ENCODE peak calls at places on chromosomes 7 and 10, in nine cellular contexts. One of them, this sample, is unnamed.

GRCh38 chr10:72682626-72683025 is 9.3 kb upstream of the MCU start:
- DNase-seq in psoas muscle: no peak
- DNase-seq in BE2C: peak; percentile 30
- DNase-seq in PC-3: no peak
- DNase-seq in GM23248: peak; percentile 54
- DNase-seq in CD8-positive, alpha-beta T cell: no peak
- DNase-seq in endodermal cell: no peak
- DNase-seq in suprapubic skin: no peak
- DNase-seq in cardiac muscle cell: no peak
- DNase-seq in this sample: no peak

GRCh38 chr10:13180788-13181187 is 19.4 kb downstream of the MCM10 start:
- DNase-seq in psoas muscle: no peak
- DNase-seq in BE2C: no peak
- DNase-seq in PC-3: no peak
- DNase-seq in GM23248: no peak
- DNase-seq in CD8-positive, alpha-beta T cell: no peak
- DNase-seq in endodermal cell: no peak
- DNase-seq in suprapubic skin: no peak
- DNase-seq in cardiac muscle cell: no peak
- DNase-seq in this sample: no peak

GRCh38 chr7:128041203-128041602 is 10.0 kb upstream of the LRRC4 start:
- DNase-seq in psoas muscle: no peak
- DNase-seq in BE2C: peak; percentile 58
- DNase-seq in PC-3: peak; percentile 80
- DNase-seq in GM23248: peak; percentile 79
- DNase-seq in CD8-positive, alpha-beta T cell: no peak
- DNase-seq in endodermal cell: no peak
- DNase-seq in suprapubic skin: no peak
- DNase-seq in cardiac muscle cell: no peak
- DNase-seq in this sample: no peak

GRCh38 chr7:79612027-79612426 is 158.6 kb upstream of the MAGI2 start:
- DNase-seq in psoas muscle: no peak
- DNase-seq in BE2C: peak; percentile 58
- DNase-seq in PC-3: no peak
- DNase-seq in GM23248: no peak
- DNase-seq in CD8-positive, alpha-beta T cell: no peak
- DNase-seq in endodermal cell: no peak
- DNase-seq in suprapubic skin: no peak
- DNase-seq in cardiac muscle cell: no peak
- DNase-seq in this sample: no peak

GRCh38 chr10:129912161-129912917 is 51.7 kb downstream of the EBF3 start:
- DNase-seq in psoas muscle: no peak
- DNase-seq in BE2C: peak; percentile 38
- DNase-seq in PC-3: no peak
- DNase-seq in GM23248: peak; percentile 30
- DNase-seq in CD8-positive, alpha-beta T cell: no peak
- DNase-seq in endodermal cell: peak; percentile 91
- DNase-seq in suprapubic skin: no peak
- DNase-seq in cardiac muscle cell: no peak
- DNase-seq in this sample: no peak

GRCh38 chr10:29681700-29682444 is 47.1 kb upstream of the SVIL start:
- DNase-seq in psoas muscle: no peak
- DNase-seq in BE2C: no peak
- DNase-seq in PC-3: no peak
- DNase-seq in GM23248: no peak
- DNase-seq in CD8-positive, alpha-beta T cell: peak; percentile 67
- DNase-seq in endodermal cell: no peak
- DNase-seq in suprapubic skin: no peak
- DNase-seq in cardiac muscle cell: no peak
- DNase-seq in this sample: peak; percentile 88

GRCh38 chr10:69483988-69484387 is 32.7 kb downstream of the TSPAN15 start:
- DNase-seq in psoas muscle: no peak
- DNase-seq in BE2C: no peak
- DNase-seq in PC-3: no peak
- DNase-seq in GM23248: peak; percentile 33
- DNase-seq in CD8-positive, alpha-beta T cell: no peak
- DNase-seq in endodermal cell: no peak
- DNase-seq in suprapubic skin: no peak
- DNase-seq in cardiac muscle cell: no peak
- DNase-seq in this sample: no peak

GRCh38 chr7:31811650-31812461 is 124.8 kb downstream of the PPP1R17 start:
- DNase-seq in psoas muscle: no peak
- DNase-seq in BE2C: no peak
- DNase-seq in PC-3: peak; percentile 21
- DNase-seq in GM23248: peak; percentile 89
- DNase-seq in CD8-positive, alpha-beta T cell: no peak
- DNase-seq in endodermal cell: no peak
- DNase-seq in suprapubic skin: no peak
- DNase-seq in cardiac muscle cell: no peak
- DNase-seq in this sample: no peak

GRCh38 chr10:90306187-90306586 is 551.7 kb downstream of the HTR7 start:
- DNase-seq in psoas muscle: no peak
- DNase-seq in BE2C: no peak
- DNase-seq in PC-3: peak; percentile 86
- DNase-seq in GM23248: no peak
- DNase-seq in CD8-positive, alpha-beta T cell: no peak
- DNase-seq in endodermal cell: no peak
- DNase-seq in suprapubic skin: no peak
- DNase-seq in cardiac muscle cell: no peak
- DNase-seq in this sample: no peak

GRCh38 chr10:96673318-96674099 is 46.8 kb downstream of the PIK3AP1 start:
- DNase-seq in psoas muscle: no peak
- DNase-seq in BE2C: no peak
- DNase-seq in PC-3: no peak
- DNase-seq in GM23248: no peak
- DNase-seq in CD8-positive, alpha-beta T cell: no peak
- DNase-seq in endodermal cell: no peak
- DNase-seq in suprapubic skin: no peak
- DNase-seq in cardiac muscle cell: peak; percentile 17
- DNase-seq in this sample: no peak

GRCh38 chr10:63554666-63555065 is 33.5 kb downstream of the REEP3 start:
- DNase-seq in psoas muscle: no peak
- DNase-seq in BE2C: no peak
- DNase-seq in PC-3: peak; percentile 89
- DNase-seq in GM23248: peak; percentile 85
- DNase-seq in CD8-positive, alpha-beta T cell: peak; percentile 62
- DNase-seq in endodermal cell: no peak
- DNase-seq in suprapubic skin: no peak
- DNase-seq in cardiac muscle cell: no peak
- DNase-seq in this sample: peak; percentile 44

GRCh38 chr10:73785721-73786511 is 510 bp downstream of the ZSWIM8 start:
- DNase-seq in psoas muscle: peak; percentile 73
- DNase-seq in BE2C: no peak
- DNase-seq in PC-3: peak; percentile 89
- DNase-seq in GM23248: peak; percentile 82
- DNase-seq in CD8-positive, alpha-beta T cell: peak; percentile 51
- DNase-seq in endodermal cell: peak; percentile 83
- DNase-seq in suprapubic skin: no peak
- DNase-seq in cardiac muscle cell: peak; percentile 86
- DNase-seq in this sample: peak; percentile 51

GRCh38 chr7:1749864-1750466 is 79.9 kb downstream of the ELFN1 start:
- DNase-seq in psoas muscle: peak; percentile 52
- DNase-seq in BE2C: no peak
- DNase-seq in PC-3: no peak
- DNase-seq in GM23248: no peak
- DNase-seq in CD8-positive, alpha-beta T cell: no peak
- DNase-seq in endodermal cell: no peak
- DNase-seq in suprapubic skin: no peak
- DNase-seq in cardiac muscle cell: peak; percentile 85
- DNase-seq in this sample: no peak

GRCh38 chr7:93327006-93327633 is 95.0 kb downstream of the VPS50 start:
- DNase-seq in psoas muscle: no peak
- DNase-seq in BE2C: no peak
- DNase-seq in PC-3: peak; percentile 58
- DNase-seq in GM23248: peak; percentile 92
- DNase-seq in CD8-positive, alpha-beta T cell: no peak
- DNase-seq in endodermal cell: no peak
- DNase-seq in suprapubic skin: no peak
- DNase-seq in cardiac muscle cell: no peak
- DNase-seq in this sample: no peak

GRCh38 chr10:35438718-35439117 is 102.4 kb downstream of the CCNY start:
- DNase-seq in psoas muscle: no peak
- DNase-seq in BE2C: no peak
- DNase-seq in PC-3: no peak
- DNase-seq in GM23248: no peak
- DNase-seq in CD8-positive, alpha-beta T cell: no peak
- DNase-seq in endodermal cell: no peak
- DNase-seq in suprapubic skin: no peak
- DNase-seq in cardiac muscle cell: no peak
- DNase-seq in this sample: no peak

GRCh38 chr7:95205821-95206220 is 118.5 kb downstream of the PON1 start:
- DNase-seq in psoas muscle: no peak
- DNase-seq in BE2C: no peak
- DNase-seq in PC-3: peak; percentile 73
- DNase-seq in GM23248: peak; percentile 75
- DNase-seq in CD8-positive, alpha-beta T cell: no peak
- DNase-seq in endodermal cell: no peak
- DNase-seq in suprapubic skin: no peak
- DNase-seq in cardiac muscle cell: no peak
- DNase-seq in this sample: no peak

DNA sequence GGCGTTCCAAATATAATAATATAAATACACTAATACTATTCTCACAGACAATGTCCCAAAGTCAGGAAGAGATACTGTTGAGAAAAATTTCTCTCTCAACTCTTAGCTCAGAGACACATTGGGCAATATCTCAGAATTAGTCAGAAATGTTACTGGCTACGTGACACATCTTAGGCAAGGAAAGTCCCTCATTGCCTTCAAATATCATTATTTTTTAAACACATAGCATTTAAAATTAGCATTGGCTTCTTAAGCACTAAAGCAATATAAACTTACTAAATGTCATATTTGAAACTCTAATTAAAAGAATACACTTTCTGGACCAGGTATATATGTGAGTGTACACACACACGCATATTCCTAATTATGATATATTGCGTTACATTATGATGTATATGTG is 255.9 kb downstream of the TWIST1 start:
- DNase-seq in psoas muscle: no peak
- DNase-seq in BE2C: no peak
- DNase-seq in PC-3: peak; percentile 5
- DNase-seq in GM23248: peak; percentile 88
- DNase-seq in CD8-positive, alpha-beta T cell: no peak
- DNase-seq in endodermal cell: no peak
- DNase-seq in suprapubic skin: no peak
- DNase-seq in cardiac muscle cell: no peak
- DNase-seq in this sample: no peak
- H3K4me1 ChIP-seq in psoas muscle: no peaks in the 10 kb centered on the region
- H3K4me1 ChIP-seq in BE2C: peaks cover 14% of the 10 kb centered on the region
- H3K4me1 ChIP-seq in PC-3: peaks cover 7% of the 10 kb centered on the region
- H3K4me1 ChIP-seq in GM23248: peaks cover 20% of the 10 kb centered on the region
- H3K4me1 ChIP-seq in CD8-positive, alpha-beta T cell: no peaks in the 10 kb centered on the region
- H3K4me1 ChIP-seq in endodermal cell: no peaks in the 10 kb centered on the region
- H3K4me1 ChIP-seq in suprapubic skin: peaks cover 10% of the 10 kb centered on the region
- H3K4me1 ChIP-seq in cardiac muscle cell: no peaks in the 10 kb centered on the region
- H3K4me1 ChIP-seq in this sample: no peaks in the 10 kb centered on the region

GRCh38 chr7:69204936-69205335 is 393.3 kb upstream of the AUTS2 start:
- DNase-seq in psoas muscle: no peak
- DNase-seq in BE2C: no peak
- DNase-seq in PC-3: no peak
- DNase-seq in GM23248: peak; percentile 20
- DNase-seq in CD8-positive, alpha-beta T cell: no peak
- DNase-seq in endodermal cell: no peak
- DNase-seq in suprapubic skin: no peak
- DNase-seq in cardiac muscle cell: no peak
- DNase-seq in this sample: no peak
- H3K4me1 ChIP-seq in psoas muscle: no peaks in the 10 kb centered on the region
- H3K4me1 ChIP-seq in BE2C: no peaks in the 10 kb centered on the region
- H3K4me1 ChIP-seq in PC-3: no peaks in the 10 kb centered on the region
- H3K4me1 ChIP-seq in GM23248: no peaks in the 10 kb centered on the region
- H3K4me1 ChIP-seq in CD8-positive, alpha-beta T cell: no peaks in the 10 kb centered on the region
- H3K4me1 ChIP-seq in endodermal cell: no peaks in the 10 kb centered on the region
- H3K4me1 ChIP-seq in suprapubic skin: no peaks in the 10 kb centered on the region
- H3K4me1 ChIP-seq in cardiac muscle cell: no peaks in the 10 kb centered on the region
- H3K4me1 ChIP-seq in this sample: peaks cover 2% of the 10 kb centered on the region

GRCh38 chr10:125081931-125082330 is 78.4 kb downstream of the CTBP2 start:
- DNase-seq in psoas muscle: peak; percentile 61
- DNase-seq in BE2C: no peak
- DNase-seq in PC-3: no peak
- DNase-seq in GM23248: no peak
- DNase-seq in CD8-positive, alpha-beta T cell: no peak
- DNase-seq in endodermal cell: no peak
- DNase-seq in suprapubic skin: peak; percentile 51
- DNase-seq in cardiac muscle cell: no peak
- DNase-seq in this sample: no peak

GRCh38 chr10:125080984-125081383 is 79.4 kb downstream of the CTBP2 start:
- DNase-seq in psoas muscle: peak; percentile 12
- DNase-seq in BE2C: no peak
- DNase-seq in PC-3: no peak
- DNase-seq in GM23248: no peak
- DNase-seq in CD8-positive, alpha-beta T cell: no peak
- DNase-seq in endodermal cell: no peak
- DNase-seq in suprapubic skin: no peak
- DNase-seq in cardiac muscle cell: no peak
- DNase-seq in this sample: no peak

GRCh38 chr10:125082881-125083575 is 77.3 kb downstream of the CTBP2 start:
- DNase-seq in psoas muscle: peak; percentile 31
- DNase-seq in BE2C: no peak
- DNase-seq in PC-3: no peak
- DNase-seq in GM23248: no peak
- DNase-seq in CD8-positive, alpha-beta T cell: no peak
- DNase-seq in endodermal cell: no peak
- DNase-seq in suprapubic skin: peak; percentile 33
- DNase-seq in cardiac muscle cell: no peak
- DNase-seq in this sample: no peak

GRCh38 chr10:125079091-125079600 is 81.2 kb downstream of the CTBP2 start:
- DNase-seq in psoas muscle: peak; percentile 62
- DNase-seq in BE2C: no peak
- DNase-seq in PC-3: no peak
- DNase-seq in GM23248: no peak
- DNase-seq in CD8-positive, alpha-beta T cell: no peak
- DNase-seq in endodermal cell: no peak
- DNase-seq in suprapubic skin: no peak
- DNase-seq in cardiac muscle cell: no peak
- DNase-seq in this sample: no peak

DNA sequence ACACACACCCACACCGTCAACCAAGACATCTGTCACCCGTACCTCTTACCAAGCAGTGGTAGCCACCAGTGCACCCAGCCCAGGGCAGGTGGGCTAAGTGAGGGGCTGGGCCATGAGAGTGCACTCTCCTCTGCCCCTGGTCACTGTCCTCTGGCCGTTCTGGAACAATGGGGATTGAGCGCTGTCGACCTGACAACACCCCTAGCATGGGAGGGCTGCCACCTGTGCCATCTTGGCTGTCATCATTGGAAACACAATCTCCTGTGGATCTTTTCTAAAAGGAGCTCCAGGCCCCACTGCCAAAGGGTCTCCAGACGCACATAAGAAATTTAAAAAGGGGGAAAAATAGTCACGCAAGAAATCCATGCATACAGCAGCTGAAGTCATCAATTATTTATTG is 80.1 kb downstream of the CTBP2 start:
- DNase-seq in psoas muscle: peak; percentile 58
- DNase-seq in BE2C: no peak
- DNase-seq in PC-3: no peak
- DNase-seq in GM23248: no peak
- DNase-seq in CD8-positive, alpha-beta T cell: no peak
- DNase-seq in endodermal cell: no peak
- DNase-seq in suprapubic skin: no peak
- DNase-seq in cardiac muscle cell: no peak
- DNase-seq in this sample: no peak
- H3K4me1 ChIP-seq in psoas muscle: peaks cover 79% of the 10 kb centered on the region
- H3K4me1 ChIP-seq in BE2C: no peaks in the 10 kb centered on the region
- H3K4me1 ChIP-seq in PC-3: peaks cover 19% of the 10 kb centered on the region
- H3K4me1 ChIP-seq in GM23248: peaks cover 19% of the 10 kb centered on the region
- H3K4me1 ChIP-seq in CD8-positive, alpha-beta T cell: no peaks in the 10 kb centered on the region
- H3K4me1 ChIP-seq in endodermal cell: no peaks in the 10 kb centered on the region
- H3K4me1 ChIP-seq in suprapubic skin: peaks cover 8% of the 10 kb centered on the region
- H3K4me1 ChIP-seq in cardiac muscle cell: peaks cover 11% of the 10 kb centered on the region
- H3K4me1 ChIP-seq in this sample: no peaks in the 10 kb centered on the region

GRCh38 chr7:132028144-132028920 is 471.9 kb upstream of the PODXL start:
- DNase-seq in psoas muscle: no peak
- DNase-seq in BE2C: peak; percentile 46
- DNase-seq in PC-3: peak; percentile 91
- DNase-seq in GM23248: no peak
- DNase-seq in CD8-positive, alpha-beta T cell: no peak
- DNase-seq in endodermal cell: no peak
- DNase-seq in suprapubic skin: no peak
- DNase-seq in cardiac muscle cell: no peak
- DNase-seq in this sample: no peak
- H3K4me1 ChIP-seq in psoas muscle: no peaks in the 10 kb centered on the region
- H3K4me1 ChIP-seq in BE2C: peaks cover 24% of the 10 kb centered on the region
- H3K4me1 ChIP-seq in PC-3: peaks cover 32% of the 10 kb centered on the region
- H3K4me1 ChIP-seq in GM23248: no peaks in the 10 kb centered on the region
- H3K4me1 ChIP-seq in CD8-positive, alpha-beta T cell: no peaks in the 10 kb centered on the region
- H3K4me1 ChIP-seq in endodermal cell: peaks cover 6% of the 10 kb centered on the region
- H3K4me1 ChIP-seq in suprapubic skin: peaks cover 6% of the 10 kb centered on the region
- H3K4me1 ChIP-seq in cardiac muscle cell: peaks cover 33% of the 10 kb centered on the region
- H3K4me1 ChIP-seq in this sample: no peaks in the 10 kb centered on the region

This sample was measured in naive thymus-derived CD4-positive, alpha-beta T cell.